ENCODE peak calls at places on chromosomes 3 and 15, in four cellular contexts. I is prostate gland, S is SK-N-SH, G is spleen. J is an unnamed sample.
A peak's percentile ranks its signal among the peaks of the same experiment; 100 is the strongest.

GRCh38 chr3:16392733-16393132 is 120.8 kb downstream of the RFTN1 start:
- DNase-seq in S (no peak), G (no peak), I (no peak), J (no peak)

GRCh38 chr3:146189519-146190173 is 28.7 kb upstream of the PLOD2 start:
- DNase-seq in S (peak; percentile 40), I (no peak), G (no peak), J (peak; percentile 8)

GRCh38 chr3:21506061-21506460 is 244.9 kb downstream of the ZNF385D start:
- DNase-seq in G (no peak), S (no peak), I (no peak), J (no peak)

GRCh38 chr15:87720235-87720634 is 536.3 kb downstream of the NTRK3 start:
- DNase-seq in I (no peak), G (no peak), S (no peak), J (no peak)

GRCh38 chr3:192169332-192169915 is 557.9 kb downstream of the FGF12 start:
- DNase-seq in S (no peak), I (no peak), G (no peak), J (no peak)

GRCh38 chr15:40871749-40872617 is 2.1 kb downstream of the RHOV start:
- DNase-seq in G (no peak), I (peak; percentile 82), S (no peak), J (no peak)

GRCh38 chr3:140845878-140846277 is 95.8 kb upstream of the SLC25A36 start:
- DNase-seq in I (no peak), S (no peak), G (no peak), J (no peak)

GRCh38 chr15:64102497-64102896 is 6.7 kb downstream of the SNX1 start:
- DNase-seq in S (no peak), G (no peak), I (no peak), J (no peak)

GRCh38 chr3:127419641-127420354 is 132.0 kb upstream of the PRR20G start:
- DNase-seq in S (no peak), G (peak; percentile 41), I (no peak), J (no peak)

GRCh38 chr3:51711352-51712019 is 4.6 kb downstream of the GRM2 start:
- DNase-seq in I (no peak), G (no peak), S (peak; percentile 13), J (no peak)

GRCh38 chr15:96321422-96322391 is 8.8 kb upstream of the NR2F2 start:
- DNase-seq in I (peak; percentile 4), S (no peak), G (peak; percentile 78), J (no peak)

GRCh38 chr3:146929696-146930095 is 324.6 kb upstream of the PLSCR5 start:
- DNase-seq in G (no peak), I (no peak), S (no peak), J (no peak)

GRCh38 chr3:148820885-148821284 is 6.7 kb upstream of the CPB1 start:
- DNase-seq in G (no peak), I (no peak), S (no peak), J (no peak)

GRCh38 chr15:66702770-66703539 is 919 bp downstream of the SMAD6 start:
- DNase-seq in G (peak; percentile 84), I (no peak), S (peak; percentile 63), J (no peak)

DNA sequence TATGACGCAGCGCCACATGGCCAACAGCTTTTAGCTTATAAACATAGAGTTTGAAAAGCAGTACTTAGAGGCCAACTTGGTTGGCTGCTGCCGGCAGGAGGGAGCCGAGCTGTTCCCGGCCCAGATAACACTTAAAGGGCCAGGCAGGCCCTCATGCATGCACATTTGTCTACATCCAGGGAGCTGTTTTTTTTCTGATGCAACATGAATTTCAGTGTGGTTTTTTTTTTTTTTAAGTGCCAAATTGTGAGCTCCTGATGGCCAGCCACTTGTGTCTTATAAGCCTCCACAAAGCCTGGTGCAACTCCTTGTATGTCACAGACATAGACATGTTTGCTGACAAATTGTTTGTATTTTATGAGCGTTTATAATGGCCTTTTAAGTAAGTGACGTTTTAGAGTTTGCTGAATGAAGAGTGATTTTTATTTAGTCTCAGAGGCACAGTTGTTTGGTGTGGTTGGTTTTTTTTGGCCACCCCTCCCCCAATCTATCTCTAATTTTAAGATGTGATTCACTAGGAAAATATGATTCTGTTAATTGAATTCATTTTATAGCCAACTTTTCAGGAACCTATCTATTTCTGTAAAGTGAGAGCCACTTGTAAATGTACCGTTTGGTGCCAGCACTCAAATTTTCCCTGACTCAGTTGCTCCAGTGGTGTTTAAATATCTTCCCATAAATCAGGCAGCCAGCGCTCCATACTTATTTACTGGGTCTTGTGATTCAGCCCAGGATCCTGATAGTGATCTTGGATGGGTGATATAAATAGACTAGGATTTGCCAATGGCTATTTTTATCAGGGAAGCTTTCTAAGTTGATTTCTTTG is 134.3 kb downstream of the VGLL4 start:
- DNase-seq in S (peak; percentile 81), G (no peak), I (peak; percentile 53), J (no peak)
- TF ChIP-seq POLR2AphosphoS5 in S (peak; percentile 37), G (peak; percentile 44), I (peak; percentile 76), J (no peak)

DNA sequence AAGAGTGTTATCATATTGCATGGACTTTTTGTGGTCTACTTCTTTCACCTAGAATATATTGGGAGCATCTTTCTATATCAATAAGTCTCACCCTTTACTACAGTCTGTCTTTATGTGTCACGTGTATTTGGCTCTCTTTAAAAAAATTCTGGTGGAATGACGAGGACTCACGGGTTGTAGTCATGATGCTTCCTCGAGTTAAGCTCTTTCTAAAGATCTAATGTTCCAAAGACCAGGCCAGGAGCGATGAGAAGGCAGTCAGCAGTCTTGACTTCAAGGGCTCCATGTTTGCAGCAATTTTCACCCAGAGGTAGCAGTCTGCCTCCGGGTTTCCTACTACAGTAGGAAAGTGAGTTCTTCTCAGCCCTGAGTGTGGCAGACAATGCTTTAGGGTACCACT is 88.9 kb downstream of the FRMD4B start:
- DNase-seq in S (no peak), G (no peak), I (no peak), J (no peak)
- H3K27ac ChIP-seq in S (no peak overlapping the region), G (no peak overlapping the region), I (no peak overlapping the region), J (no peak overlapping the region)

DNA sequence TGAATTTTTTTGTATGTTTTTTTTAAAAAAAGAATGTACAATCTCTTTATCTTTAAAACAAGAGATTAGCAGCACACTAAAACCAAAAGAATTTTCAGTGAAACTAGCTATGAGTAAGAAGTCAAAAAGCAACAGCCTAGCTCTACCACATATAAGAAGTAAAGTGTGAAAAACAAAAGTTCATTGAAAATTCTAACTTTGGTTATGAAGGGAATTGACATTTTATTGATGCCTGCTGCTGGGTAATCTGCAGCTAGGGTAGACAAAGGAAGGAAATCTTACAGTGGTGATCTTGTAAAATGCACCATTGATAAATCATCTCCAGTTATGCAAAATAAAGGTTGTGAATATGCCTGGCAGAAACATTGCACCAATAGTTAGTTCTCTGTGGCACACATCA is 37.8 kb upstream of the FOXB1 start:
- DNase-seq in G (no peak), S (no peak), I (no peak), J (no peak)
- TF ChIP-seq POLR2AphosphoS5 in G (no peak), S (no peak), I (no peak), J (no peak)

DNA sequence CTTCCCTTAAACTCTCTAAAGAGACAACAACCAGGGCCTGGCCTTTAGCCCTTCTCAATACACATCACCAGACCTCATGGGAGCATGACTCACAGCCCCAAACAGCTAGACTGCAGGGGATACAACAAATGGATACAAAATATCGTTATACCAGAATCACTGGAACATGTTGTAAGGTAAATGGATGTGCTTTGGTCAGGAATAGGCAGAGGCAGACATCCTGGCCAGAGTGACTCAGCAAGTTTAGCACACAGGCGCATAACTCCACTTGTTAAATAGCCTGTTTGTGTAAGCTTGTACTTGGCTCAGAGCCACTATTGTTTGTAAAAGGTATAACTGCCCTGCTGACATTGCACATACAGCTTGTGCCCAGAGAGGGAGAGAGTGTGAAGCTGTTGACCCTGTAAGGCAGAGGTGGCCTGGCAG is 18.3 kb downstream of the TMED3 start:
- DNase-seq in G (no peak), I (no peak), S (no peak), J (no peak)
- H3K27ac ChIP-seq in G (no peak overlapping the region), I (no peak overlapping the region), S (no peak overlapping the region), J (no peak overlapping the region)

J was measured in HL-60.